ENCODE peak calls at places on chromosomes 16 and 17, in six cellular contexts. J is PC-3, R is stomach, S is lung, W is ascending aorta, C is BJ. G is an unnamed sample.

GRCh38 chr17:63974594-63975192 is 2.0 kb upstream of the SCN4A start:
- DNase-seq in J (peak; percentile 95), W (no peak), S (no peak), C (no peak), R (no peak), G (no peak)

GRCh38 chr17:77098884-77099545 is 41.8 kb upstream of the SEC14L1 start:
- DNase-seq in C (peak; percentile 59), R (peak; percentile 57), W (no peak), S (peak; percentile 58), J (no peak), G (peak; percentile 73)

GRCh38 chr17:47850692-47851573 is at the start of gene SP6:
- DNase-seq in W (no peak), J (peak; percentile 93), R (peak; percentile 91), C (no peak), S (peak; percentile 81), G (no peak)

GRCh38 chr16:28820016-28820415 is 2.8 kb upstream of the ATXN2L start:
- DNase-seq in C (no peak), R (no peak), S (no peak), J (no peak), W (no peak), G (no peak)

GRCh38 chr16:3652373-3653037 is 2.0 kb upstream of the DNASE1 start:
- DNase-seq in J (no peak), C (no peak), S (no peak), W (no peak), R (peak; percentile 21), G (no peak)

GRCh38 chr17:58060596-58061191 is 22.5 kb upstream of the DYNLL2 start:
- DNase-seq in S (peak; percentile 29), C (no peak), R (no peak), J (no peak), W (no peak), G (no peak)

GRCh38 chr17:65072577-65073178 is 16.1 kb upstream of the GNA13 start:
- DNase-seq in W (no peak), S (no peak), R (peak; percentile 52), C (no peak), J (no peak), G (no peak)

GRCh38 chr16:76943936-76944335 is 247.1 kb upstream of the MON1B start:
- DNase-seq in S (no peak), W (no peak), R (no peak), C (no peak), J (no peak), G (no peak)

GRCh38 chr17:42937712-42938596 is 26.3 kb downstream of the AARSD1 start:
- DNase-seq in R (no peak), J (peak; percentile 59), W (no peak), S (peak; percentile 31), C (peak; percentile 2), G (peak; percentile 20)

GRCh38 chr17:28045304-28045703 is 2.8 kb downstream of the NLK start:
- DNase-seq in C (no peak), R (no peak), W (no peak), J (no peak), S (no peak), G (no peak)

GRCh38 chr17:75855310-75856061 is at the start of gene WBP2:
- DNase-seq in W (peak; percentile 99), J (peak; percentile 100), S (peak; percentile 99), C (peak; percentile 100), R (peak; percentile 98), G (peak; percentile 99)

GRCh38 chr17:75854881-75855309 is 240 bp downstream of the WBP2 start:
- DNase-seq in C (no peak), S (peak; percentile 59), W (no peak), R (no peak), J (no peak), G (no peak)

GRCh38 chr17:75853410-75853809 is 1.7 kb downstream of the WBP2 start:
- DNase-seq in S (no peak), W (no peak), R (no peak), J (peak; percentile 74), C (no peak), G (no peak)

GRCh38 chr17:75854111-75854748 is 905 bp downstream of the WBP2 start:
- DNase-seq in W (no peak), R (no peak), C (no peak), J (peak; percentile 84), S (no peak), G (no peak)

GRCh38 chr17:75856062-75856681 is 1.0 kb upstream of the WBP2 start:
- DNase-seq in S (no peak), C (no peak), R (peak; percentile 33), J (peak; percentile 45), W (no peak), G (no peak)
- TF ChIP-seq CTCF in S (no peak), C (no peak), R (no peak), J (peak; percentile 51), W (no peak), G (peak; percentile 31)

DNA sequence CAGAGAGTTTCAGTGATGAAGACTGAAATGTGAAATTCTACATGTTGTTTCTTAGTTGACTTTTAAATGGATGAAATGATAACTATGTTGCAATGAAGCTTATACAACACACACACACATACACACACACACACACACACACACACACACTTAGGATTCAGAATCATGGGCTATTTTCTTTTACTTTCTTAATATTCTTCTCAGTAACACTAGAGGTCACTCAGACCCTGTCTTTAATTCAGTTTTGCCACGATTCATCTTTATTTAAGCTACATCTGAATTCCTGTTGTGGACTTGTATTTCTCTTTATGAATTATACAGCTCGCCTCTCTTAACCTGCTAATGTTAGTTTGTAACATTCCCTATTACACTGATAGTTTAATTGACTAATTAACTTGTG is 109.6 kb upstream of the GOT2 start:
- DNase-seq in W (no peak), C (no peak), S (no peak), J (peak; percentile 35), R (no peak), G (no peak)
- TF ChIP-seq CTCF in W (no peak), C (peak; percentile 34), S (peak; percentile 5), J (peak; percentile 43), R (no peak), G (no peak)

DNA sequence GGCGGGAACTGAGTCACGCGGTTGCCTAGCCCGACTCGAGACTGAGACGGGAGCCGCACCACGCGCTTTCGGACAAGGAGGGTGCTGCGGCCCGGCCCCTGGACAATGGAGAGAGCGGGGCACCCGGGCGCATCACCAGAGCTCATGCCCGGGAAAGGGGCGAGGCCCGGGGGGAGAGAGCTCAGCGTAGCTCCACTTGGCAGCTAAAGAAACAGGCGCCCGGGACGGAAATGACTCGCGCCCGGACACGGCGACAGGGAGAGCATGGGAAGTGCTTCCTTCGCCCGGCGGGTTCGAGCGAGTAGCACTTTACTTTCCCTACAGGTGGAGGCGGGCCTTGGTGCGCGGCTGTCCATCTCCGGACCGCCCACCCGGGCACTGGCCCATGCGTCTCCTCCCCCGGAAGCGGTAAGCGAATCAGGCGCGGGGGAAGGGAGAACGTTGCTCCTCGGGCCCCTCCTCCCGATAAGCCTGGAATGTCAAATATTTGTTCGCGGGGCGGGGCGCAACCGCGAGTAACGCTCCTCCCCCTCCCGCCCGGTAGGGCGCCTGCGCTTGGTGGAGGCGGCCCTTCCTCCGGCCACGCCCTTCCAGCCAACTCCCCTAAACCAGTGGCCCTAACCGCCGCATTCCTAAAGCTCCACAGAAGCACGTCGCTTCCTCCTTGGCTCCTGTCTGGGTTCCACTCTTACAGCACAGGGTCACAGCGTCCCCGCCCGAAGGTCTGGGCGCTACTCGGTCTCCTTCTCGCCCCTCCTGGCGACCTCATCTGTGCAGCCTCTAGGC is 1.5 kb upstream of the ESRP2 start:
- DNase-seq in R (peak; percentile 99), J (peak; percentile 96), W (peak; percentile 94), S (peak; percentile 98), C (peak; percentile 89), G (peak; percentile 86)
- TF ChIP-seq CTCF in R (no peak), J (no peak), W (peak; percentile 3), S (no peak), C (no peak), G (no peak)

GRCh38 chr16:87569601-87570559 is 32.4 kb upstream of the JPH3 start:
- DNase-seq in C (no peak), S (no peak), W (no peak), R (no peak), J (no peak), G (no peak)

GRCh38 chr16:87571868-87572244 is 30.5 kb upstream of the JPH3 start:
- DNase-seq in J (no peak), C (no peak), W (peak; percentile 51), S (no peak), R (no peak), G (no peak)

GRCh38 chr16:87572959-87573358 is 29.3 kb upstream of the JPH3 start:
- DNase-seq in J (no peak), W (no peak), S (no peak), R (no peak), C (no peak), G (no peak)

GRCh38 chr16:87570564-87570937 is 31.8 kb upstream of the JPH3 start:
- DNase-seq in S (no peak), W (no peak), J (no peak), C (no peak), R (no peak), G (no peak)

DNA sequence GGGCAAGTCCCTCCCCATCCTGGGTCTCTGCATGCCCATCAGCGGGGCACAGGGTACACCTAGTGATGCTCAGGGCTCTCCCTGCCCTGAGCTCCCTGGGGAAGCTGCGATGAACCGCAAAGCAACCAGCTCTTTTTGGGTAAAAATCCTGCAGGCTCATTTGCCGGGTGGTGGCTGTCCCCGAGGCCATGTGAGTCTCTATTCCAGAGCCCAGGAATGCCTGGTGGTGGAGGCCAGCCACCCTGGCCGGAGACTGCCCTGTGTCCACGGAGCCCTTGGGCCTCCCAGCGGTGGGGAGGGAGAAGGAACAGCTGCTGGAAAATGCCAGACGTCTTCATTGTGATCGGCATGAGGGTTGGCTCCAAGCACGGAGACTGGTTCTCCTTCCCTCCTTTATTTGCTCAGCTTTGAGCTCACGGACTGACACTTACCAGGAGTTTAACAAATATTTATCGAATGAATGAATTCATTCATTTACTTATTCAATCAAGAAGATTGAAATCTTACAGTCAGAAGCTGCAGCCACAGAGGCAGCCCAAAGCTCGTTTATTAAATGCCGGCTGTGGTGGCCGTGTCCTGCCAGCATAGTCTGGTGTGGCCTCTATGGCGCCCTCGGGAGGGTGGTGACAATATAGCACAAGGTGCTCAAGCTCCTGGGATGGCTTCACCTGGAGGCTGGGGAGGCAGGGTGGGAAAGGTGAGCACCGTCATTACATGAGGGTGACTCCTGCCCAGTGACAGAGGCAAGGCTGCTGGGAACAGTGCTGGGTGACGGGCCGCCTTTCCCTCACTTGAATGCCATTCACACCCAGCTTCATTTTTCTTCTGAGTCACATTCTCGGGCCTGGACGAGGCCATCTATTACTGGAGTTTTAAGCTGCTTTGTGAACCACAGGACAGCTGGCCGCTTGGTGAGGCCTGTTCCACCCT is 31.1 kb upstream of the JPH3 start:
- DNase-seq in W (peak; percentile 54), C (no peak), J (peak; percentile 54), S (peak; percentile 60), R (peak; percentile 81), G (no peak)
- TF ChIP-seq CTCF in W (peak; percentile 59), C (peak; percentile 62), J (peak; percentile 48), S (no peak), R (peak; percentile 46), G (peak; percentile 55)

DNA sequence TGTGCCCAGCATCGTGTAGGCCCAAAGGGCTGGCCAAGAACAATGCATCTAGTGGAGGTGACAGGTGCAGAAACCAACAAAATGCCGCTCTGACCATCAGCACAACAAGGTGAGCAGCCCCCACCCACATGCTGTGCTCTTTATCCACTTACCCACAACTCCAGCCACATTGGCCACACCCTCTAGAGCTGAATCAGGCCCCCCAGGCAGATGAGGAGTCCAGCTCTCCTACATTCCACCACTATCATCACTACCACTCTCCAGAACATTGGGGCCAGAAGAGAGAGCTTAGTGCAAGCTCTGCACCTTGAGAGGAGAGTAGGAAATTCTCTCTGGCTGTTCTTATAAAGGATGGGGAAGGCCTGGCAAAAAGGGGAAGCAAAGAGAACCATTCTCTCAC is 74.9 kb downstream of the TMEM132E start:
- DNase-seq in S (no peak), C (no peak), R (no peak), J (no peak), W (no peak), G (no peak)
- TF ChIP-seq CTCF in S (no peak), C (no peak), R (no peak), J (no peak), W (no peak), G (no peak)

G was measured in AG09309.